ENCODE peak calls at places on chromosomes 12 and 14, in ten cellular contexts. V is breast epithelium; W is left lung; G is pancreas; U is small intestine; H is OCI-LY7; X is CD4-positive, alpha-beta memory T cell; T is tibial artery; B is PC-3; D is A549. O is an unnamed sample. For H3K4me1, the result is how much of the 10 kb centered on the place peaks cover.

GRCh38 chr12:14824012-14824634 is 10.1 kb upstream of the SMCO3 start:
- DNase-seq in W (no peak), B (no peak), G (no peak), U (no peak), D (no peak), X (no peak), H (no peak), T (no peak), V (no peak), O (no peak)

GRCh38 chr14:65019944-65020566 is 33.4 kb downstream of the FNTB start:
- DNase-seq in D (peak), W (no peak), G (peak), B (peak), X (no peak), H (peak), T (no peak), U (peak), V (no peak), O (no peak)

GRCh38 chr12:111450676-111451075 is 45.0 kb downstream of the SH2B3 start:
- DNase-seq in B (no peak), X (no peak), V (no peak), W (no peak), D (no peak), T (peak), G (no peak), U (no peak), H (no peak), O (no peak)

GRCh38 chr14:90671382-90671781 is 144.8 kb downstream of the TTC7B start:
- DNase-seq in G (no peak), H (peak), X (no peak), D (no peak), W (no peak), T (no peak), V (no peak), U (no peak), B (no peak), O (no peak)

GRCh38 chr14:100037351-100037750 is 27.9 kb upstream of the EVL start:
- DNase-seq in W (no peak), T (no peak), X (no peak), V (no peak), G (no peak), H (no peak), B (no peak), D (no peak), U (no peak), O (no peak)

GRCh38 chr12:31967569-31967968 is 8.4 kb downstream of the RESF1 start:
- DNase-seq in W (no peak), H (no peak), G (no peak), V (no peak), B (no peak), T (no peak), U (peak), D (no peak), X (no peak), O (no peak)

GRCh38 chr14:24845851-24846250 is 204.1 kb downstream of the STXBP6 start:
- DNase-seq in D (no peak), G (no peak), X (no peak), V (no peak), T (no peak), B (no peak), H (no peak), U (no peak), W (no peak), O (no peak)

GRCh38 chr12:114400395-114400794 is 5.5 kb downstream of the TBX5 start:
- DNase-seq in V (no peak), B (no peak), X (no peak), T (no peak), D (no peak), H (no peak), G (no peak), W (no peak), U (no peak), O (no peak)

GRCh38 chr14:94547151-94547680 is 14.0 kb upstream of the SERPINA4 start:
- DNase-seq in X (no peak), G (no peak), H (no peak), T (peak), W (no peak), U (no peak), B (no peak), D (no peak), V (no peak), O (no peak)

GRCh38 chr12:28851781-28852180 is 297.3 kb upstream of the FAR2 start:
- DNase-seq in T (no peak), H (no peak), U (no peak), G (no peak), V (no peak), B (no peak), W (no peak), X (no peak), D (no peak), O (no peak)

GRCh38 chr14:77272261-77272660 is 1.3 kb upstream of the NGB start:
- DNase-seq in H (no peak), B (no peak), G (no peak), W (no peak), U (no peak), V (no peak), T (no peak), X (no peak), D (no peak), O (no peak)

GRCh38 chr14:79605863-79606262 is 605.4 kb downstream of the DIO2 start:
- DNase-seq in X (no peak), H (no peak), T (no peak), D (no peak), G (no peak), W (no peak), V (no peak), B (no peak), U (no peak), O (no peak)

GRCh38 chr12:58166643-58167042 is 225.3 kb downstream of the ATP23 start:
- DNase-seq in G (no peak), V (no peak), T (no peak), D (no peak), W (no peak), H (no peak), B (no peak), X (no peak), U (no peak), O (no peak)

GRCh38 chr14:103129301-103130016 is 6.2 kb downstream of the TNFAIP2 start:
- DNase-seq in H (no peak), G (no peak), D (no peak), W (peak), U (no peak), B (peak), T (peak), V (no peak), X (no peak), O (no peak)

DNA sequence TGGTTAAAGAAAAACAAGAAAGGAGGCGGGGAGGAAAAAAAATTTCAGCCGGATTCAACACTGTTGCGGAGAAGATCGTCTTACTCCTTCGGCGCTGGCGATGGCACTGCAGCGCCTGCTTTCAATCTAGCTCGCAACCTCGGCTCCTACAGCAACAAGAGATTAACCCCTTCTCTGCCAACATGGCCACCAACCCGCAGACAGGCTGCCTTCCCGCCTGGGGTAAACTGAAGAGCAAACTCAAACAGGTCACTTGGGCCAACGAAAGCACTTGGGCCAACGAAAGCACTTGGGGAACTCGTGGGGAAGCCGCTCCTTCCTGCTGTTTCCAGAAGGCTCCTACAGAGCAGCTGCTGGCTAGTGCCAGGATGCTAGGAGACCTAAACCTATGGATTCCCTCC is 73.7 kb downstream of the CIT start:
- DNase-seq in U (no peak), G (no peak), V (no peak), T (no peak), X (no peak), B (no peak), W (no peak), H (no peak), D (no peak), O (no peak)
- H3K27ac ChIP-seq in U (no peak), G (no peak), V (no peak), T (no peak), X (no peak), B (no peak), W (no peak), H (no peak), D (no peak), O (no peak)

GRCh38 chr12:47754881-47755280 is 3.8 kb downstream of the RAPGEF3 start:
- DNase-seq in H (no peak), B (peak), W (no peak), V (no peak), T (no peak), U (peak), X (no peak), G (peak), D (no peak), O (peak)

GRCh38 chr12:47757360-47757839 is 1.3 kb downstream of the RAPGEF3 start:
- DNase-seq in W (no peak), T (no peak), V (no peak), D (no peak), B (no peak), G (no peak), U (no peak), X (no peak), H (no peak), O (peak)

GRCh38 chr12:47754126-47754525 is 4.6 kb downstream of the RAPGEF3 start:
- DNase-seq in U (no peak), G (no peak), D (no peak), H (no peak), V (no peak), B (peak), W (no peak), T (no peak), X (no peak), O (no peak)

GRCh38 chr12:47757840-47758583 is 668 bp downstream of the RAPGEF3 start:
- DNase-seq in U (no peak), T (no peak), D (no peak), W (no peak), G (no peak), X (no peak), V (no peak), B (no peak), H (no peak), O (peak)

GRCh38 chr12:47755655-47756562 is 2.8 kb downstream of the RAPGEF3 start:
- DNase-seq in H (no peak), T (no peak), V (no peak), W (no peak), G (no peak), D (no peak), U (peak), B (no peak), X (no peak), O (no peak)
- H3K4me1 ChIP-seq in H (under half), T (half or more), V (under half), W (half or more), G (under half), D (under half), U (under half), B (half or more), X (under half), O (half or more)

GRCh38 chr12:105993766-105994165 is 145.0 kb downstream of the NUAK1 start:
- DNase-seq in W (no peak), U (no peak), H (no peak), G (no peak), V (no peak), T (no peak), X (no peak), B (no peak), D (no peak), O (no peak)
- H3K27ac ChIP-seq in W (no peak), U (no peak), H (no peak), G (no peak), V (peak), T (no peak), X (no peak), B (no peak), D (no peak), O (no peak)

DNA sequence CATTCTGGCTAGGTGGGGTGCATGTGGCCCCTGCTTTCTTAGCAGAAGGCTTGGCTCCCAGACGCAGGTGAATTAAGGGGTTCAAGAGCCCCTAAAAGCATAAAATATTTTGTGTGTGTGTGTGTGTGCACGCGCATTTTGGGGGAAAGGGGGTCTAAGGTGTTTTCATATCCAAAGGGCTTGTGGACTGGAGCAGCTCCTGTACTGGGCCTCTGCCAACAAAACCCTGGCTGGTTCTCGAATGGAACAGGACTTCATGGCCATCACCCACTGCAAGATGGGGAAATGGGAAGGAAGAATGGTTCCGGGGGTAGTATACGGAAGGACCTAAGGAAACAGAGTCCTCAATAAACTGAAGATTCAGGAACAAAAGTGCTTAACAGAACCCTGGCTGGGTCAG is 3.9 kb upstream of the ATN1 start:
- DNase-seq in U (no peak), T (peak), V (no peak), X (no peak), W (no peak), G (no peak), B (no peak), H (no peak), D (no peak), O (no peak)
- H3K4me1 ChIP-seq in U (under half), T (under half), V (under half), X (under half), W (half or more), G (under half), B (under half), H (half or more), D (under half), O (under half)

GRCh38 chr12:104460973-104461693 is 4.4 kb downstream of the CHST11 start:
- DNase-seq in G (no peak), X (no peak), D (no peak), V (no peak), W (no peak), T (no peak), U (no peak), B (no peak), H (no peak), O (no peak)

GRCh38 chr12:104460041-104460757 is 3.5 kb downstream of the CHST11 start:
- DNase-seq in G (no peak), V (no peak), B (no peak), X (no peak), U (no peak), T (no peak), D (no peak), W (no peak), H (no peak), O (no peak)

GRCh38 chr12:104457746-104458644 is 1.2 kb downstream of the CHST11 start:
- DNase-seq in H (peak), D (peak), T (peak), W (peak), G (peak), X (peak), U (no peak), V (no peak), B (peak), O (peak)

GRCh38 chr12:104458645-104459555 is 2.2 kb downstream of the CHST11 start:
- DNase-seq in T (no peak), H (no peak), X (no peak), W (no peak), G (no peak), D (peak), B (no peak), V (no peak), U (no peak), O (peak)

DNA sequence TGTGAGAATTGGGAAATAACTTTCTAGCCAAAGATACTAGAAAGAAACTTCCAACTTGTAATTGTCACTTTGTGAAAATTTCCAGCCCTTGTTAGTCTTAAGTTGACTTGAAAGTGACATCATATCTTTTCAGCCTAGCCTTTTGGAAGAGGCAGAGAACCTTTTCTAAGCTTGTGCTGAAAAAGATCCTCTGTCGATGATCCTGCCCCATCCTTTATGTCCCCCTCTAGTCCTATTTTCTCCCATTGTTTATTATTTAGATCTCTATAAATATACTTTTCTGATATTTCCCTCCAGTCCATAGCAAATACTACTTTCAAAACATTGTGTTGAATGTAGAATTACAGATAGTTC is 2.8 kb downstream of the CHST11 start:
- DNase-seq in V (no peak), T (no peak), W (no peak), H (no peak), X (no peak), G (no peak), U (no peak), B (no peak), D (no peak), O (no peak)
- H3K27ac ChIP-seq in V (peak), T (peak), W (peak), H (no peak), X (peak), G (peak), U (peak), B (no peak), D (peak), O (peak)

GRCh38 chr12:100779191-100779590 is 15.4 kb upstream of the ANO4 start:
- DNase-seq in D (no peak), G (no peak), H (no peak), T (no peak), X (no peak), W (no peak), U (no peak), B (no peak), V (no peak), O (no peak)
- H3K4me1 ChIP-seq in D (under half), G (under half), H (under half), T (under half), X (under half), W (under half), U (under half), B (under half), V (under half), O (under half)

GRCh38 chr12:103556890-103557667 is 30.0 kb upstream of the STAB2 start:
- DNase-seq in U (no peak), H (no peak), V (no peak), G (no peak), W (no peak), X (no peak), B (no peak), T (no peak), D (no peak), O (no peak)

GRCh38 chr12:103561174-103561573 is 25.9 kb upstream of the STAB2 start:
- DNase-seq in B (peak), U (no peak), X (no peak), G (no peak), D (no peak), V (no peak), T (no peak), H (no peak), W (no peak), O (no peak)

GRCh38 chr12:103558879-103559278 is 28.2 kb upstream of the STAB2 start:
- DNase-seq in T (no peak), H (no peak), X (no peak), G (no peak), D (no peak), V (no peak), U (no peak), B (peak), W (no peak), O (no peak)

GRCh38 chr12:103566398-103566797 is 20.7 kb upstream of the STAB2 start:
- DNase-seq in X (no peak), D (no peak), V (no peak), B (no peak), H (no peak), T (no peak), W (no peak), G (no peak), U (no peak), O (no peak)

GRCh38 chr12:103560604-103561101 is 26.4 kb upstream of the STAB2 start:
- DNase-seq in X (no peak), U (no peak), G (no peak), H (no peak), V (no peak), B (peak), W (no peak), D (peak), T (no peak), O (no peak)
- H3K27ac ChIP-seq in X (no peak), U (no peak), G (no peak), H (no peak), V (no peak), B (peak), W (no peak), D (peak), T (no peak), O (no peak)

GRCh38 chr14:104694991-104695659 is 5.7 kb downstream of the INF2 start:
- DNase-seq in D (no peak), V (no peak), H (no peak), G (no peak), U (no peak), X (peak), B (peak), T (no peak), W (no peak), O (no peak)

GRCh38 chr14:104696671-104697316 is 7.4 kb downstream of the INF2 start:
- DNase-seq in B (no peak), G (no peak), X (no peak), D (no peak), H (no peak), T (no peak), V (no peak), U (no peak), W (no peak), O (no peak)

GRCh38 chr14:104697317-104697703 is 7.9 kb downstream of the INF2 start:
- DNase-seq in W (no peak), V (no peak), X (no peak), B (no peak), D (no peak), T (no peak), U (no peak), H (no peak), G (no peak), O (no peak)

GRCh38 chr14:104694475-104694950 is 5.1 kb downstream of the INF2 start:
- DNase-seq in X (no peak), G (no peak), T (no peak), V (no peak), B (no peak), W (peak), D (no peak), H (no peak), U (no peak), O (no peak)

DNA sequence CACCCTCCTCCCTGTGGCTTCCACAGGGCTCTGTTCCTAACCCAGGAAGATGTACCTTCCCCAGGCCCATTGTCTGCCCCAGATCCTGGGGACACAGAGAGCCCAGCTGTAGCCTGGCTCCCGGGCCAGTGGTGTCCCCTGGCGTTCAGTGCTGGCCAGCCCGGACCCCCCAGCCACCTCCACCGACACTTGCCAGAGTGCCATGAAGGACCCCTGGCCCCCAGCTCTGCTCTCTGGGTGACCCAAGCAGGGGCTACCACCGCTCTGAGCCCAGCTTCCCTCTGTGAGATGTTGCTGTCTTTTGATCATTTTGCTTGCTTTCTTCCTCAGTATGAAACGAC is 6.2 kb downstream of the INF2 start:
- DNase-seq in V (no peak), U (no peak), X (no peak), H (no peak), T (no peak), G (no peak), D (no peak), W (no peak), B (no peak), O (no peak)
- H3K4me1 ChIP-seq in V (under half), U (under half), X (half or more), H (under half), T (half or more), G (under half), D (half or more), W (half or more), B (under half), O (half or more)

GRCh38 chr14:32230695-32231280 is 27.7 kb upstream of the RNU6-8 start:
- DNase-seq in U (no peak), G (no peak), X (no peak), T (no peak), B (peak), H (no peak), D (peak), V (no peak), W (no peak), O (no peak)
- H3K27ac ChIP-seq in U (no peak), G (no peak), X (no peak), T (peak), B (peak), H (no peak), D (peak), V (peak), W (no peak), O (no peak)

GRCh38 chr12:23504641-23505399 is 444.6 kb downstream of the SOX5 start:
- DNase-seq in W (no peak), H (no peak), D (no peak), X (no peak), V (no peak), T (no peak), B (no peak), U (no peak), G (no peak), O (no peak)

GRCh38 chr12:23502259-23502658 is 447.2 kb downstream of the SOX5 start:
- DNase-seq in U (no peak), X (no peak), T (no peak), V (no peak), W (no peak), B (no peak), G (no peak), H (no peak), D (no peak), O (no peak)

GRCh38 chr12:23503544-23503943 is 445.9 kb downstream of the SOX5 start:
- DNase-seq in D (no peak), X (no peak), U (no peak), W (no peak), T (no peak), B (no peak), V (no peak), H (no peak), G (no peak), O (no peak)

GRCh38 chr12:23504043-23504442 is 445.4 kb downstream of the SOX5 start:
- DNase-seq in V (no peak), G (no peak), U (no peak), H (no peak), T (no peak), B (no peak), D (no peak), X (no peak), W (no peak), O (no peak)
- H3K4me1 ChIP-seq in V (under half), G (under half), U (under half), H (under half), T (under half), B (under half), D (under half), X (under half), W (under half), O (under half)